ENCODE peak calls at places on chromosomes 7 and 10, in nine cellular contexts. F is OCI-LY7; K is NCI-H1694 treated with DMSO at 0.1 percent for 48 hours; S is GM04503; Q is WTC11; M is NCI-H187; G is IMR-90; E is GM23248; O is effector CD4-positive, alpha-beta T cell. V is an unnamed sample.

GRCh38 chr10:132748135-132748534 is 37.8 kb downstream of the NKX6-2 start:
- DNase-seq in Q (no peak), F (no peak), G (no peak), M (no peak), K (no peak), E (no peak), O (no peak), S (no peak), V (no peak)

GRCh38 chr7:27098493-27099223 is 2.9 kb upstream of the HOXA1 start:
- DNase-seq in M (peak; percentile 77), F (no peak), E (peak; percentile 76), Q (no peak), S (no peak), K (no peak), G (peak; percentile 80), O (no peak), V (peak; percentile 68)

GRCh38 chr10:8539056-8539455 is 484.6 kb downstream of the GATA3 start:
- DNase-seq in F (no peak), G (no peak), S (no peak), E (no peak), O (no peak), Q (no peak), K (no peak), M (no peak), V (peak; percentile 7)

GRCh38 chr7:23349484-23350157 is 50.5 kb downstream of the MALSU1 start:
- DNase-seq in E (peak; percentile 85), K (no peak), S (peak; percentile 49), M (no peak), Q (no peak), G (peak; percentile 90), F (no peak), O (no peak), V (peak; percentile 90)

GRCh38 chr10:103761075-103761920 is 94.1 kb downstream of the SH3PXD2A start:
- DNase-seq in S (no peak), G (no peak), F (no peak), E (no peak), Q (no peak), K (no peak), M (no peak), O (no peak), V (peak; percentile 55)

GRCh38 chr7:141663081-141663510 is 38.9 kb downstream of the DENND11 start:
- DNase-seq in S (no peak), M (no peak), Q (no peak), E (no peak), K (no peak), O (no peak), F (no peak), G (no peak), V (no peak)

GRCh38 chr10:131735577-131735976 is 165.2 kb upstream of the PPP2R2D start:
- DNase-seq in Q (no peak), G (no peak), F (no peak), K (no peak), O (no peak), S (no peak), E (no peak), M (no peak), V (no peak)

GRCh38 chr7:158246272-158246959 is 341.2 kb downstream of the PTPRN2 start:
- DNase-seq in K (no peak), G (no peak), M (no peak), F (no peak), S (no peak), O (no peak), Q (no peak), E (no peak), V (no peak)

GRCh38 chr10:73647211-73647874 is 6.1 kb upstream of the MYOZ1 start:
- DNase-seq in M (no peak), Q (peak; percentile 78), F (no peak), S (no peak), E (peak; percentile 78), K (peak; percentile 36), G (no peak), O (no peak), V (no peak)

GRCh38 chr7:138880881-138881577 is 83.0 kb upstream of the ATP6V0A4 start:
- DNase-seq in Q (no peak), O (no peak), K (no peak), M (no peak), S (no peak), F (no peak), G (no peak), E (peak; percentile 88), V (peak; percentile 84)

GRCh38 chr7:108805808-108806397 is 236.2 kb downstream of the DNAJB9 start:
- DNase-seq in G (peak; percentile 1), E (peak; percentile 41), F (peak; percentile 12), K (peak; percentile 56), M (no peak), Q (peak; percentile 14), O (no peak), S (no peak), V (peak; percentile 10)

GRCh38 chr7:116138202-116138801 is 72.0 kb upstream of the TES start:
- DNase-seq in G (peak; percentile 83), E (peak; percentile 78), O (no peak), K (peak; percentile 51), S (peak; percentile 21), F (peak; percentile 45), M (peak; percentile 21), Q (no peak), V (peak; percentile 56)

GRCh38 chr10:128568041-128568440 is 441.8 kb upstream of the MKI67 start:
- DNase-seq in G (no peak), S (no peak), E (no peak), O (no peak), M (no peak), F (no peak), K (no peak), Q (no peak), V (no peak)

GRCh38 chr10:59752278-59752940 is 846 bp downstream of the MRLN start:
- DNase-seq in S (no peak), F (no peak), G (no peak), O (no peak), E (no peak), Q (no peak), K (peak; percentile 44), M (no peak), V (no peak)

GRCh38 chr10:103504181-103504783 is 10.8 kb downstream of the NEURL1 start:
- DNase-seq in E (peak; percentile 25), G (peak; percentile 94), K (no peak), O (no peak), Q (no peak), M (no peak), F (no peak), S (no peak), V (peak; percentile 97)

GRCh38 chr10:63668081-63668480 is 146.9 kb downstream of the REEP3 start:
- DNase-seq in G (no peak), E (peak; percentile 3), Q (no peak), O (no peak), F (no peak), K (no peak), S (no peak), M (no peak), V (peak; percentile 27)

GRCh38 chr7:5557920-5558401 is 134.3 kb upstream of the TNRC18 start:
- DNase-seq in F (peak; percentile 57), G (peak; percentile 11), O (no peak), E (peak; percentile 76), K (no peak), Q (no peak), S (no peak), M (no peak), V (no peak)

GRCh38 chr7:152479595-152479994 is 43.8 kb upstream of the KMT2C start:
- DNase-seq in Q (no peak), G (no peak), F (no peak), E (no peak), K (no peak), M (no peak), S (no peak), O (no peak), V (no peak)

GRCh38 chr10:62457196-62457595 is 83.0 kb downstream of the ZNF365 start:
- DNase-seq in E (no peak), O (no peak), F (no peak), Q (no peak), S (no peak), M (no peak), G (no peak), K (no peak), V (no peak)

GRCh38 chr10:16996530-16996964 is 133.1 kb downstream of the CUBN start:
- DNase-seq in G (peak; percentile 36), O (no peak), S (no peak), Q (no peak), M (no peak), F (no peak), K (no peak), E (peak; percentile 67), V (peak; percentile 61)

GRCh38 chr10:78913219-78914059 is 155.3 kb upstream of the ZMIZ1 start:
- DNase-seq in S (no peak), O (no peak), Q (peak; percentile 73), E (no peak), M (peak; percentile 54), G (no peak), K (no peak), F (peak; percentile 58), V (no peak)

GRCh38 chr7:2786607-2787116 is 57.4 kb downstream of the GNA12 start:
- DNase-seq in F (no peak), E (no peak), S (no peak), G (no peak), Q (no peak), M (no peak), O (no peak), K (no peak), V (no peak)

GRCh38 chr10:27857616-27858015 is 112.0 kb upstream of the MKX start:
- DNase-seq in G (no peak), Q (no peak), O (no peak), K (no peak), S (no peak), M (no peak), F (no peak), E (no peak), V (no peak)

GRCh38 chr7:141355057-141355456 is 196.2 kb upstream of the AGK start:
- DNase-seq in E (peak; percentile 32), Q (no peak), M (no peak), S (no peak), F (no peak), G (no peak), K (no peak), O (no peak), V (peak; percentile 49)

GRCh38 chr10:98134431-98135221 is at the start of gene R3HCC1L:
- DNase-seq in S (peak; percentile 52), F (peak; percentile 97), K (peak; percentile 68), G (peak; percentile 77), M (peak; percentile 28), O (peak; percentile 89), Q (peak; percentile 93), E (peak; percentile 97), V (peak; percentile 60)

GRCh38 chr7:85749715-85750453 is 563.0 kb upstream of the SEMA3D start:
- DNase-seq in G (no peak), K (no peak), O (no peak), F (peak; percentile 1), M (no peak), E (no peak), Q (peak; percentile 48), S (no peak), V (no peak)

GRCh38 chr10:62961951-62962523 is 145.9 kb upstream of the EGR2 start:
- DNase-seq in F (peak; percentile 3), G (no peak), E (peak; percentile 40), Q (no peak), S (no peak), K (no peak), O (no peak), M (no peak), V (peak; percentile 27)

GRCh38 chr10:102959399-102959798 is 41.3 kb downstream of the CNNM2 start:
- DNase-seq in K (no peak), O (no peak), F (no peak), S (no peak), M (no peak), G (no peak), Q (no peak), E (no peak), V (no peak)

GRCh38 chr10:101660268-101660667 is 34.7 kb downstream of the FBXW4 start:
- DNase-seq in E (no peak), S (no peak), G (no peak), F (no peak), Q (no peak), O (no peak), K (no peak), M (no peak), V (no peak)

GRCh38 chr10:112258407-112258806 is 24.8 kb upstream of the TECTB start:
- DNase-seq in G (no peak), M (no peak), S (no peak), F (no peak), E (no peak), Q (no peak), O (no peak), K (no peak), V (no peak)

GRCh38 chr10:79149662-79150443 is 81.1 kb downstream of the ZMIZ1 start:
- DNase-seq in Q (peak; percentile 36), S (peak; percentile 70), M (no peak), F (peak; percentile 48), E (peak; percentile 96), G (peak; percentile 61), O (no peak), K (no peak), V (no peak)